ENCODE peak calls at places on chromosome 2, in six cellular contexts. One of them, this sample, is unnamed.

GRCh38 chr2:144237845-144238637 is 281.9 kb downstream of the ZEB2 start:
- DNase-seq in BE2C: no peak
- DNase-seq in activated T-helper 9 cell treated with anti-CD3 and anti-CD28 coated beads, Interleukin-2, amount 50 U/mL, for 16 hours: no peak
- DNase-seq in fibroblast of lung: no peak
- DNase-seq in PC-3: no peak
- DNase-seq in stimulated activated naive CD4-positive, alpha-beta T cell treated with Interleukin-2 at 50 U/mL for 16 hours: no peak
- DNase-seq in this sample: no peak

GRCh38 chr2:790634-791245 is 113.5 kb upstream of the TMEM18 start:
- DNase-seq in fibroblast of lung: no peak
- DNase-seq in activated T-helper 9 cell treated with anti-CD3 and anti-CD28 coated beads, Interleukin-2, amount 50 U/mL, for 16 hours: no peak
- DNase-seq in PC-3: no peak
- DNase-seq in stimulated activated naive CD4-positive, alpha-beta T cell treated with Interleukin-2 at 50 U/mL for 16 hours: no peak
- DNase-seq in BE2C: no peak
- DNase-seq in this sample: no peak

GRCh38 chr2:112688086-112688880 is 32.5 kb upstream of the NT5DC4 start:
- DNase-seq in BE2C: no peak
- DNase-seq in stimulated activated naive CD4-positive, alpha-beta T cell treated with Interleukin-2 at 50 U/mL for 16 hours: no peak
- DNase-seq in PC-3: peak
- DNase-seq in fibroblast of lung: no peak
- DNase-seq in activated T-helper 9 cell treated with anti-CD3 and anti-CD28 coated beads, Interleukin-2, amount 50 U/mL, for 16 hours: no peak
- DNase-seq in this sample: no peak

GRCh38 chr2:1673160-1673944 is 71.0 kb downstream of the PXDN start:
- DNase-seq in stimulated activated naive CD4-positive, alpha-beta T cell treated with Interleukin-2 at 50 U/mL for 16 hours: no peak
- DNase-seq in fibroblast of lung: no peak
- DNase-seq in PC-3: no peak
- DNase-seq in activated T-helper 9 cell treated with anti-CD3 and anti-CD28 coated beads, Interleukin-2, amount 50 U/mL, for 16 hours: no peak
- DNase-seq in BE2C: no peak
- DNase-seq in this sample: no peak

GRCh38 chr2:146826388-146826787 is 1018.4 kb upstream of the ACVR2A start:
- DNase-seq in fibroblast of lung: no peak
- DNase-seq in BE2C: no peak
- DNase-seq in activated T-helper 9 cell treated with anti-CD3 and anti-CD28 coated beads, Interleukin-2, amount 50 U/mL, for 16 hours: no peak
- DNase-seq in PC-3: no peak
- DNase-seq in stimulated activated naive CD4-positive, alpha-beta T cell treated with Interleukin-2 at 50 U/mL for 16 hours: no peak
- DNase-seq in this sample: no peak

GRCh38 chr2:7333970-7334493 is 416.8 kb downstream of the RNF144A start:
- DNase-seq in fibroblast of lung: no peak
- DNase-seq in activated T-helper 9 cell treated with anti-CD3 and anti-CD28 coated beads, Interleukin-2, amount 50 U/mL, for 16 hours: no peak
- DNase-seq in stimulated activated naive CD4-positive, alpha-beta T cell treated with Interleukin-2 at 50 U/mL for 16 hours: no peak
- DNase-seq in BE2C: peak
- DNase-seq in PC-3: no peak
- DNase-seq in this sample: no peak

GRCh38 chr2:206160807-206161179 is 1.1 kb downstream of the EEF1B2 start:
- DNase-seq in PC-3: no peak
- DNase-seq in activated T-helper 9 cell treated with anti-CD3 and anti-CD28 coated beads, Interleukin-2, amount 50 U/mL, for 16 hours: no peak
- DNase-seq in stimulated activated naive CD4-positive, alpha-beta T cell treated with Interleukin-2 at 50 U/mL for 16 hours: no peak
- DNase-seq in BE2C: no peak
- DNase-seq in fibroblast of lung: no peak
- DNase-seq in this sample: no peak

GRCh38 chr2:88350641-88351601 is 101.6 kb downstream of the FOXI3 start:
- DNase-seq in activated T-helper 9 cell treated with anti-CD3 and anti-CD28 coated beads, Interleukin-2, amount 50 U/mL, for 16 hours: peak
- DNase-seq in fibroblast of lung: peak
- DNase-seq in PC-3: peak
- DNase-seq in stimulated activated naive CD4-positive, alpha-beta T cell treated with Interleukin-2 at 50 U/mL for 16 hours: peak
- DNase-seq in BE2C: peak
- DNase-seq in this sample: peak

GRCh38 chr2:121454549-121455090 is 76.1 kb upstream of the RNU4ATAC start:
- DNase-seq in stimulated activated naive CD4-positive, alpha-beta T cell treated with Interleukin-2 at 50 U/mL for 16 hours: no peak
- DNase-seq in fibroblast of lung: no peak
- DNase-seq in BE2C: no peak
- DNase-seq in activated T-helper 9 cell treated with anti-CD3 and anti-CD28 coated beads, Interleukin-2, amount 50 U/mL, for 16 hours: no peak
- DNase-seq in PC-3: no peak
- DNase-seq in this sample: no peak

GRCh38 chr2:191386938-191387536 is 141.8 kb downstream of the MYO1B start:
- DNase-seq in stimulated activated naive CD4-positive, alpha-beta T cell treated with Interleukin-2 at 50 U/mL for 16 hours: no peak
- DNase-seq in BE2C: no peak
- DNase-seq in PC-3: peak
- DNase-seq in fibroblast of lung: peak
- DNase-seq in activated T-helper 9 cell treated with anti-CD3 and anti-CD28 coated beads, Interleukin-2, amount 50 U/mL, for 16 hours: no peak
- DNase-seq in this sample: peak

GRCh38 chr2:196080526-196080925 is 11.9 kb upstream of the DNAH7 start:
- DNase-seq in BE2C: no peak
- DNase-seq in stimulated activated naive CD4-positive, alpha-beta T cell treated with Interleukin-2 at 50 U/mL for 16 hours: no peak
- DNase-seq in fibroblast of lung: no peak
- DNase-seq in PC-3: no peak
- DNase-seq in activated T-helper 9 cell treated with anti-CD3 and anti-CD28 coated beads, Interleukin-2, amount 50 U/mL, for 16 hours: no peak
- DNase-seq in this sample: no peak

GRCh38 chr2:10961490-10961875 is 49.7 kb downstream of the KCNF1 start:
- DNase-seq in activated T-helper 9 cell treated with anti-CD3 and anti-CD28 coated beads, Interleukin-2, amount 50 U/mL, for 16 hours: no peak
- DNase-seq in fibroblast of lung: no peak
- DNase-seq in PC-3: no peak
- DNase-seq in stimulated activated naive CD4-positive, alpha-beta T cell treated with Interleukin-2 at 50 U/mL for 16 hours: no peak
- DNase-seq in BE2C: no peak
- DNase-seq in this sample: no peak

GRCh38 chr2:233976690-233977294 is 59.6 kb downstream of the TRPM8 start:
- DNase-seq in fibroblast of lung: peak
- DNase-seq in PC-3: peak
- DNase-seq in activated T-helper 9 cell treated with anti-CD3 and anti-CD28 coated beads, Interleukin-2, amount 50 U/mL, for 16 hours: no peak
- DNase-seq in BE2C: peak
- DNase-seq in stimulated activated naive CD4-positive, alpha-beta T cell treated with Interleukin-2 at 50 U/mL for 16 hours: no peak
- DNase-seq in this sample: peak

GRCh38 chr2:69734040-69734611 is 7.8 kb upstream of the ANXA4 start:
- DNase-seq in stimulated activated naive CD4-positive, alpha-beta T cell treated with Interleukin-2 at 50 U/mL for 16 hours: no peak
- DNase-seq in activated T-helper 9 cell treated with anti-CD3 and anti-CD28 coated beads, Interleukin-2, amount 50 U/mL, for 16 hours: no peak
- DNase-seq in PC-3: no peak
- DNase-seq in BE2C: no peak
- DNase-seq in fibroblast of lung: no peak
- DNase-seq in this sample: no peak

GRCh38 chr2:210215120-210215519 is 10.1 kb downstream of the ACADL start:
- DNase-seq in PC-3: no peak
- DNase-seq in activated T-helper 9 cell treated with anti-CD3 and anti-CD28 coated beads, Interleukin-2, amount 50 U/mL, for 16 hours: no peak
- DNase-seq in BE2C: no peak
- DNase-seq in stimulated activated naive CD4-positive, alpha-beta T cell treated with Interleukin-2 at 50 U/mL for 16 hours: no peak
- DNase-seq in fibroblast of lung: no peak
- DNase-seq in this sample: no peak

GRCh38 chr2:173657996-173658717 is 303.5 kb downstream of the CDCA7 start:
- DNase-seq in BE2C: no peak
- DNase-seq in PC-3: peak
- DNase-seq in stimulated activated naive CD4-positive, alpha-beta T cell treated with Interleukin-2 at 50 U/mL for 16 hours: no peak
- DNase-seq in fibroblast of lung: peak
- DNase-seq in activated T-helper 9 cell treated with anti-CD3 and anti-CD28 coated beads, Interleukin-2, amount 50 U/mL, for 16 hours: no peak
- DNase-seq in this sample: peak

GRCh38 chr2:67057901-67058703 is 339.0 kb upstream of the ETAA1 start:
- DNase-seq in fibroblast of lung: peak
- DNase-seq in PC-3: no peak
- DNase-seq in stimulated activated naive CD4-positive, alpha-beta T cell treated with Interleukin-2 at 50 U/mL for 16 hours: no peak
- DNase-seq in activated T-helper 9 cell treated with anti-CD3 and anti-CD28 coated beads, Interleukin-2, amount 50 U/mL, for 16 hours: no peak
- DNase-seq in BE2C: no peak
- DNase-seq in this sample: peak

GRCh38 chr2:221817052-221817451 is 244.9 kb upstream of the EPHA4 start:
- DNase-seq in fibroblast of lung: peak
- DNase-seq in PC-3: peak
- DNase-seq in activated T-helper 9 cell treated with anti-CD3 and anti-CD28 coated beads, Interleukin-2, amount 50 U/mL, for 16 hours: no peak
- DNase-seq in stimulated activated naive CD4-positive, alpha-beta T cell treated with Interleukin-2 at 50 U/mL for 16 hours: no peak
- DNase-seq in BE2C: no peak
- DNase-seq in this sample: peak

GRCh38 chr2:238493880-238494572 is 67.3 kb downstream of the ASB1 start:
- DNase-seq in PC-3: peak
- DNase-seq in activated T-helper 9 cell treated with anti-CD3 and anti-CD28 coated beads, Interleukin-2, amount 50 U/mL, for 16 hours: no peak
- DNase-seq in stimulated activated naive CD4-positive, alpha-beta T cell treated with Interleukin-2 at 50 U/mL for 16 hours: peak
- DNase-seq in BE2C: no peak
- DNase-seq in fibroblast of lung: no peak
- DNase-seq in this sample: no peak

GRCh38 chr2:109079590-109079989 is 49.4 kb upstream of the SH3RF3 start:
- DNase-seq in stimulated activated naive CD4-positive, alpha-beta T cell treated with Interleukin-2 at 50 U/mL for 16 hours: no peak
- DNase-seq in fibroblast of lung: no peak
- DNase-seq in activated T-helper 9 cell treated with anti-CD3 and anti-CD28 coated beads, Interleukin-2, amount 50 U/mL, for 16 hours: no peak
- DNase-seq in PC-3: no peak
- DNase-seq in BE2C: no peak
- DNase-seq in this sample: no peak

This sample was measured in mammary epithelial cell.